ENCODE peak calls at places on chromosomes 7 and 10, in six cellular contexts. C is uterus, N is iris pigment epithelial cell, K is activated T-helper 1 cell treated with Interleukin-2 at 50 U/mL for 16 hours, W is HEK293T, X is choroid plexus epithelial cell. V is an unnamed sample.
A peak's percentile ranks its signal among the peaks of the same experiment; 100 is the strongest.

GRCh38 chr10:59885430-59886134 is 20.8 kb downstream of the CCDC6 start:
- DNase-seq in C (no peak), N (no peak), K (no peak), W (no peak), X (no peak), V (no peak)

GRCh38 chr10:96873756-96874467 is 41.8 kb downstream of the LCOR start:
- DNase-seq in C (no peak), N (no peak), K (no peak), W (no peak), X (no peak), V (no peak)

GRCh38 chr10:87973635-87974034 is 110.2 kb downstream of the PTEN start:
- DNase-seq in C (no peak), N (peak; percentile 61), K (no peak), W (no peak), X (peak; percentile 61), V (peak; percentile 42)

GRCh38 chr10:60340973-60341372 is 48.7 kb downstream of the ANK3 start:
- DNase-seq in C (no peak), N (no peak), K (no peak), W (no peak), X (peak; percentile 6), V (no peak)

GRCh38 chr10:34727595-34728033 is 87.5 kb downstream of the PARD3 start:
- DNase-seq in C (no peak), N (no peak), K (no peak), W (no peak), X (no peak), V (no peak)

GRCh38 chr10:110852255-110852896 is 19.4 kb upstream of the PDCD4 start:
- DNase-seq in C (peak; percentile 7), N (peak; percentile 45), K (no peak), W (peak; percentile 7), X (peak; percentile 44), V (no peak)

GRCh38 chr7:114645451-114645850 is 230.8 kb downstream of the FOXP2 start:
- DNase-seq in C (no peak), N (no peak), K (no peak), W (no peak), X (no peak), V (no peak)

GRCh38 chr7:104758504-104758903 is 255.5 kb upstream of the KMT2E start:
- DNase-seq in C (no peak), N (peak; percentile 4), K (no peak), W (no peak), X (no peak), V (no peak)

GRCh38 chr7:14071045-14071444 is 81.6 kb upstream of the ETV1 start:
- DNase-seq in C (no peak), N (no peak), K (no peak), W (no peak), X (no peak), V (no peak)

GRCh38 chr7:85710960-85711359 is 524.1 kb upstream of the SEMA3D start:
- DNase-seq in C (no peak), N (no peak), K (no peak), W (no peak), X (no peak), V (no peak)

GRCh38 chr10:51427758-51428157 is 271.6 kb downstream of the CSTF2T start:
- DNase-seq in C (no peak), N (no peak), K (no peak), W (no peak), X (no peak), V (no peak)

GRCh38 chr10:113958631-113959382 is 84.9 kb upstream of the ADRB1 start:
- DNase-seq in C (no peak), N (peak; percentile 92), K (no peak), W (no peak), X (peak; percentile 95), V (peak; percentile 92)

GRCh38 chr10:120975072-120975910 is 124.1 kb downstream of the WDR11 start:
- DNase-seq in C (peak; percentile 37), N (no peak), K (no peak), W (no peak), X (no peak), V (no peak)

GRCh38 chr7:99005776-99006175 is 127.4 kb downstream of the TRRAP start:
- DNase-seq in C (no peak), N (no peak), K (no peak), W (no peak), X (no peak), V (no peak)

GRCh38 chr7:13920053-13920697 is 69.3 kb downstream of the ETV1 start:
- DNase-seq in C (no peak), N (peak; percentile 100), K (no peak), W (peak; percentile 70), X (peak; percentile 100), V (peak; percentile 99)

GRCh38 chr7:44075296-44076075 is 6.8 kb downstream of the POLM start:
- DNase-seq in C (no peak), N (no peak), K (no peak), W (no peak), X (no peak), V (no peak)

GRCh38 chr10:99976886-99977391 is 32.8 kb downstream of the DNMBP start:
- DNase-seq in C (no peak), N (peak; percentile 92), K (no peak), W (no peak), X (peak; percentile 95), V (peak; percentile 96)

GRCh38 chr7:25940086-25940906 is 211.7 kb upstream of the NFE2L3 start:
- DNase-seq in C (no peak), N (no peak), K (no peak), W (peak; percentile 41), X (no peak), V (no peak)

V was measured in astrocyte of the spinal cord.